ENCODE peak calls at places on chromosome 6, in seven cellular contexts. S is GM12864, Y is astrocyte of the spinal cord, Z is ascending aorta, J is fibroblast of mammary gland, L is prostate gland, Q is AG10803. F is an unnamed sample.

GRCh38 chr6:99187429-99187828 is 162.0 kb downstream of the FAXC start:
- DNase-seq in S (no peak), Y (peak), Z (no peak), J (no peak), L (peak), Q (no peak), F (no peak)

GRCh38 chr6:34090935-34091334 is 55.0 kb downstream of the GRM4 start:
- DNase-seq in S (no peak), Y (no peak), Z (no peak), J (no peak), L (no peak), Q (no peak), F (no peak)

GRCh38 chr6:105949939-105950582 is 136.1 kb upstream of the PRDM1 start:
- DNase-seq in S (no peak), Y (no peak), Z (no peak), J (no peak), L (no peak), Q (no peak), F (no peak)

GRCh38 chr6:25476126-25476525 is 175.9 kb upstream of the SCGN start:
- DNase-seq in S (no peak), Y (peak), Z (no peak), J (peak), L (no peak), Q (peak), F (peak)

GRCh38 chr6:34521463-34522288 is 34.5 kb downstream of the SPDEF start:
- DNase-seq in S (no peak), Y (no peak), Z (no peak), J (no peak), L (no peak), Q (no peak), F (no peak)

GRCh38 chr6:99349620-99350141 is at the start of gene FAXC:
- DNase-seq in S (no peak), Y (no peak), Z (no peak), J (no peak), L (peak), Q (peak), F (peak)

GRCh38 chr6:18115356-18115755 is 7.1 kb downstream of the NHLRC1 start:
- DNase-seq in S (no peak), Y (peak), Z (no peak), J (no peak), L (no peak), Q (no peak), F (no peak)

GRCh38 chr6:20919677-20920385 is 385.6 kb downstream of the CDKAL1 start:
- DNase-seq in S (peak), Y (no peak), Z (no peak), J (peak), L (no peak), Q (peak), F (no peak)

GRCh38 chr6:19181252-19181651 is 655.9 kb upstream of the ID4 start:
- DNase-seq in S (no peak), Y (no peak), Z (no peak), J (no peak), L (peak), Q (no peak), F (no peak)

GRCh38 chr6:100317031-100317430 is 147.7 kb downstream of the SIM1 start:
- DNase-seq in S (no peak), Y (no peak), Z (no peak), J (no peak), L (no peak), Q (no peak), F (no peak)

DNA sequence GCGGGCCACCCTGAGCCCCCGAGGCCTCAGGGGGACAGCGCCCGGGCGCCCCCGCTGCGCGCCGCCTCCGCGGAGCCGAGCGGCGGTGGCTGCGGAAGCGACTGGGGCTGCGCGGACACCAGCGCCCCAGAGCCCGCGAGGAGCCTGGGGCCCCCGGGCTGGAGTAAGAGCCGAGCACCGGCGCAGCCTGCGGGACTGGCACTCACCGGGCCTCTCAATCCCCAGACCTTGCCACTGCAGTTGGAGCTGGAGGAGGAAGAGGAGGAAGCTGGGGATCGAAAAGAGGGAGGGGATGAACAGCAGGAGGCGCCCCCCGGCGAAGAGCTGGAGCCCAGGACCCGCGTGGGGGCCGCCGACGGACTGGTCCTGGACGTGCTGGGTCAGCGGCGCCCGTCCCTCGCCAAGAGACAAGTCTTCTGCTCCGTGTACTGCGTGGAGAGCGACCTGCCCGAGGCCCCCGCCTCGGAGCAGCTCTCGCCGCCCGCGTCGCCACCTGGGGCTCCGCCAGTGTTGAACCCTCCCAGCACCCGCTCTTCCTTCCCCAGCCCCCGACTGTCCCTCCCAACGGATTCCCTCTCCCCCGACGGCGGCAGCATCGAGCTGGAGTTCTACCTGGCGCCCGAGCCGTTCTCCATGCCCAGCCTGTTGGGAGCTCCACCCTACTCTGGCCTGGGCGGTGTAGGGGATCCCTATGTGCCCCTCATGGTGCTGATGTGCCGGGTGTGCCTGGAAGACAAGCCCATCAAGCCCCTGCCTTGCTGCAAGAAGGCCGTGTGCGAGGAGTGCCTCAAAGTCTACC is 579 bp downstream of the RNF217 start:
- DNase-seq in S (no peak), Y (peak), Z (no peak), J (no peak), L (peak), Q (peak), F (peak)
- TF ChIP-seq CTCF in S (no peak), Y (no peak), Z (peak), J (no peak), L (no peak), Q (peak), F (no peak)

GRCh38 chr6:133891814-133892443 is 3.0 kb downstream of the TCF21 start:
- DNase-seq in S (no peak), Y (peak), Z (no peak), J (no peak), L (no peak), Q (no peak), F (no peak)
- H3K4me3 ChIP-seq in S (no peak), Y (peak), Z (peak), J (no peak), L (peak), Q (peak), F (peak)

GRCh38 chr6:45946352-45946751 is 69.3 kb downstream of the CLIC5 start:
- DNase-seq in S (no peak), Y (peak), Z (no peak), J (peak), L (no peak), Q (peak), F (peak)
- TF ChIP-seq CTCF in S (no peak), Y (peak), Z (no peak), J (peak), L (no peak), Q (peak), F (peak)

DNA sequence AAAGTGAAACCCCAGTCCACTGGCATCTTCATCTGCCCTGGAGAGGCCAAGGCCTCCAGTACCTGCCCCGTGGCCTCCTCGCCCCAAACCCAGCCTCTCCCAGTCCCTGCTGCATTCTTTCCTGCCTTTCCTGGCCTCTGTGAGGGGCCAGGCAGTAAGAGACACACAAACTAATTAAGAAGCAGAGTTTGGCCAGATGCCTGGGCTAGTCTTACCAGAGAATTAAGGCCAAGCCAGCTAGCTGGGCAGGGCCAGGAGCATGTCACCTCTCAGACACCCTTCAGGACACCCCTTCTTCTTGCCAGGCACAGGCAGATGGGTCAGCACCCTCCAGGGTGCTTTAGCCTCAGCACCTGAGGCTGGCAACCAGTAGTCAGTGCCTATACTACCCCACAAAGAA is 2.4 kb downstream of the MDGA1 start:
- DNase-seq in S (no peak), Y (no peak), Z (no peak), J (no peak), L (no peak), Q (no peak), F (no peak)
- H3K4me3 ChIP-seq in S (no peak), Y (no peak), Z (peak), J (no peak), L (no peak), Q (no peak), F (no peak)

DNA sequence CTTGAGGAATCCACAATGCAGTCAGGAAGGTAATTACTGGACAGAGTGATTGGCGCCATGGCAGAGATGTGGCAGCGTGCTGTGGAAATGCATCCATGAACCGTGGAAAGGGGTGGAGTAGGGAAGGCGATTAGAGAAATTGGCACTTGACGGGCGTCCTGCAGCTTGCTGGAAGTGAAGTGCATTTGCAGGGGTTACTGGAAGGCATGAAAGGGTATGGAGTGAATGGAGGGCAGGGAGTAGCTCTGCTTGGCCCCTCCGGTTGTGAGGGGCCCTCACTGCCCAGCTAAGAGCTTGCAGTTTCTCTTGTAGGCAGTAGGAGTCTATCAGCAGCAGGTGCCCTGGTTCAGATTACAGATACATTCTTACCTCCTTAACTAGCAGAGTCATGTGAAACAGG is 122.5 kb upstream of the TIAM2 start:
- DNase-seq in S (no peak), Y (no peak), Z (no peak), J (no peak), L (no peak), Q (no peak), F (no peak)
- TF ChIP-seq CTCF in S (no peak), Y (no peak), Z (no peak), J (no peak), L (no peak), Q (no peak), F (no peak)

F was measured in fibroblast of pulmonary artery.